ENCODE peak calls at places on chromosomes 6 and 20, in eight cellular contexts. M is kidney tubule cell; H is T-cell; V is putamen; U is activated CD8-positive, alpha-beta memory T cell treated with anti-CD3 and anti-CD28 coated beads for 48 hours; A is activated gamma-delta T cell treated with Interleukin-2 at 50 U/mL for 16 hours; P is H4; I is stimulated activated naive CD8-positive, alpha-beta T cell treated with anti-CD3 and anti-CD28 coated beads, Interleukin-15, Interleukin-2, amounts not matched to agents 100 U/mL and 50 U/mL, for 24 hours. B is an unnamed sample.

GRCh38 chr6:3625980-3626533 is 125.5 kb downstream of the PXDC1 start:
- DNase-seq in M (no peak), H (no peak), V (no peak), U (no peak), A (no peak), P (no peak), I (no peak), B (no peak)

GRCh38 chr6:71324179-71324791 is 35.7 kb downstream of the OGFRL1 start:
- DNase-seq in M (no peak), H (no peak), V (no peak), U (no peak), A (no peak), P (no peak), I (no peak), B (no peak)

GRCh38 chr6:123965894-123966293 is 162.2 kb downstream of the NKAIN2 start:
- DNase-seq in M (peak; percentile 55), H (no peak), V (peak; percentile 43), U (no peak), A (no peak), P (peak; percentile 35), I (no peak), B (no peak)

GRCh38 chr6:17202526-17202925 is 78.6 kb upstream of the RBM24 start:
- DNase-seq in M (no peak), H (no peak), V (no peak), U (no peak), A (no peak), P (no peak), I (no peak), B (no peak)

GRCh38 chr6:14706378-14706929 is 539.4 kb upstream of the JARID2 start:
- DNase-seq in M (peak; percentile 95), H (no peak), V (no peak), U (peak; percentile 54), A (no peak), P (peak; percentile 86), I (peak; percentile 80), B (peak; percentile 76)

GRCh38 chr20:60851826-60852704 is 400.0 kb upstream of the CDH4 start:
- DNase-seq in M (peak; percentile 25), H (no peak), V (peak; percentile 23), U (no peak), A (no peak), P (no peak), I (peak; percentile 7), B (no peak)

GRCh38 chr6:112237644-112238043 is 16.7 kb downstream of the LAMA4 start:
- DNase-seq in M (peak; percentile 29), H (no peak), V (no peak), U (no peak), A (no peak), P (no peak), I (no peak), B (no peak)

GRCh38 chr6:72720464-72720863 is 98.6 kb downstream of the KCNQ5 start:
- DNase-seq in M (no peak), H (no peak), V (no peak), U (no peak), A (no peak), P (no peak), I (no peak), B (no peak)

GRCh38 chr6:123803862-123804681 is at the start of gene NKAIN2:
- DNase-seq in M (peak; percentile 29), H (no peak), V (peak; percentile 52), U (no peak), A (no peak), P (peak; percentile 6), I (peak; percentile 3), B (no peak)